ENCODE peak calls at places on chromosomes 16 and 17, in eight cellular contexts. C is HCT116, F is suprapubic skin, P is breast epithelium, A is GM12878, N is stomach, D is transverse colon, H is SK-N-MC. B is an unnamed sample.
A peak's percentile ranks its signal among the peaks of the same experiment; 100 is the strongest.

GRCh38 chr17:17376362-17376761 is 73.2 kb downstream of the NT5M start:
- DNase-seq in C (no peak), F (no peak), P (no peak), A (no peak), N (no peak), D (no peak), H (no peak), B (peak; percentile 70)

GRCh38 chr17:34484193-34484733 is 95.1 kb upstream of the TMEM132E start:
- DNase-seq in C (no peak), F (no peak), P (no peak), A (no peak), N (no peak), D (no peak), H (no peak), B (no peak)

GRCh38 chr16:19304670-19305240 is 19.2 kb downstream of the CLEC19A start:
- DNase-seq in C (no peak), F (no peak), P (no peak), A (no peak), N (no peak), D (no peak), H (no peak), B (no peak)

GRCh38 chr16:16071631-16072244 is 122.3 kb downstream of the ABCC1 start:
- DNase-seq in C (no peak), F (no peak), P (no peak), A (no peak), N (peak; percentile 86), D (no peak), H (no peak), B (no peak)

GRCh38 chr17:41254861-41255260 is 323 bp upstream of the KRTAP9-9 start:
- DNase-seq in C (no peak), F (no peak), P (no peak), A (no peak), N (no peak), D (no peak), H (no peak), B (no peak)

GRCh38 chr17:45715787-45716186 is 68.3 kb upstream of the CRHR1 start:
- DNase-seq in C (no peak), F (no peak), P (no peak), A (no peak), N (no peak), D (no peak), H (no peak), B (no peak)

GRCh38 chr17:29807520-29808361 is 122.3 kb downstream of the SSH2 start:
- DNase-seq in C (peak; percentile 18), F (no peak), P (no peak), A (peak; percentile 31), N (peak; percentile 65), D (peak; percentile 74), H (peak; percentile 34), B (no peak)

GRCh38 chr17:29341726-29342125 is 47.8 kb upstream of the NUFIP2 start:
- DNase-seq in C (no peak), F (no peak), P (no peak), A (no peak), N (no peak), D (no peak), H (no peak), B (no peak)

GRCh38 chr16:79601978-79602609 is 1.6 kb upstream of the MAF start:
- DNase-seq in C (no peak), F (peak; percentile 90), P (peak; percentile 82), A (peak; percentile 13), N (peak; percentile 86), D (peak; percentile 87), H (peak; percentile 37), B (no peak)

GRCh38 chr17:19544366-19544765 is 10.7 kb downstream of the SLC47A1 start:
- DNase-seq in C (no peak), F (no peak), P (no peak), A (no peak), N (no peak), D (no peak), H (no peak), B (no peak)

GRCh38 chr17:69951058-69951457 is 124.0 kb upstream of the KCNJ16 start:
- DNase-seq in C (no peak), F (no peak), P (no peak), A (no peak), N (no peak), D (no peak), H (no peak), B (no peak)

GRCh38 chr17:65888649-65889048 is 303.3 kb downstream of the CEP112 start:
- DNase-seq in C (no peak), F (no peak), P (no peak), A (no peak), N (no peak), D (no peak), H (no peak), B (no peak)

GRCh38 chr16:55487048-55487803 is 8.2 kb downstream of the MMP2 start:
- DNase-seq in C (no peak), F (peak; percentile 90), P (no peak), A (no peak), N (no peak), D (no peak), H (no peak), B (no peak)

GRCh38 chr17:83149761-83150251 is 70.4 kb downstream of the METRNL start:
- DNase-seq in C (no peak), F (peak; percentile 50), P (peak; percentile 35), A (no peak), N (no peak), D (no peak), H (no peak), B (no peak)

GRCh38 chr16:86951831-86952598 is 365.2 kb downstream of the C16orf95 start:
- DNase-seq in C (peak; percentile 36), F (no peak), P (no peak), A (no peak), N (no peak), D (no peak), H (no peak), B (no peak)

GRCh38 chr17:17844500-17844899 is 7.7 kb upstream of the SREBF1 start:
- DNase-seq in C (no peak), F (no peak), P (no peak), A (no peak), N (no peak), D (no peak), H (no peak), B (no peak)

GRCh38 chr16:74480150-74481029 is 59.1 kb upstream of the CLEC18B start:
- DNase-seq in C (peak; percentile 71), F (peak; percentile 73), P (peak; percentile 79), A (no peak), N (peak; percentile 49), D (peak; percentile 86), H (no peak), B (peak; percentile 46)

GRCh38 chr17:65434251-65434650 is 127.2 kb downstream of the AXIN2 start:
- DNase-seq in C (no peak), F (no peak), P (no peak), A (no peak), N (no peak), D (no peak), H (no peak), B (no peak)

GRCh38 chr17:44959821-44960523 is 8.1 kb downstream of the C1QL1 start:
- DNase-seq in C (no peak), F (no peak), P (no peak), A (no peak), N (no peak), D (no peak), H (no peak), B (no peak)

GRCh38 chr17:17119533-17119932 is 77.3 kb downstream of the MPRIP start:
- DNase-seq in C (no peak), F (no peak), P (no peak), A (peak; percentile 11), N (peak; percentile 64), D (peak; percentile 66), H (no peak), B (peak; percentile 60)

GRCh38 chr16:49084628-49085390 is 196.8 kb downstream of the CBLN1 start:
- DNase-seq in C (peak; percentile 1), F (no peak), P (no peak), A (no peak), N (no peak), D (no peak), H (no peak), B (no peak)

GRCh38 chr16:78931267-78932060 is 669.1 kb downstream of the MAF start:
- DNase-seq in C (no peak), F (no peak), P (no peak), A (no peak), N (no peak), D (no peak), H (no peak), B (no peak)

GRCh38 chr17:39564201-39564828 is 43.4 kb downstream of the NEUROD2 start:
- DNase-seq in C (peak; percentile 8), F (no peak), P (no peak), A (no peak), N (no peak), D (no peak), H (no peak), B (no peak)

GRCh38 chr17:2903193-2903974 is 107.1 kb downstream of the RAP1GAP2 start:
- DNase-seq in C (no peak), F (no peak), P (no peak), A (no peak), N (peak; percentile 80), D (no peak), H (no peak), B (no peak)

GRCh38 chr17:5585814-5586558 is 1.7 kb upstream of the NLRP1 start:
- DNase-seq in C (no peak), F (no peak), P (no peak), A (peak; percentile 51), N (no peak), D (no peak), H (no peak), B (no peak)

GRCh38 chr17:58272367-58273280 is 8.1 kb downstream of the MPO start:
- DNase-seq in C (no peak), F (no peak), P (no peak), A (no peak), N (no peak), D (no peak), H (no peak), B (no peak)

GRCh38 chr16:67540756-67541155 is 12.1 kb downstream of the RIPOR1 start:
- DNase-seq in C (no peak), F (no peak), P (no peak), A (no peak), N (no peak), D (no peak), H (no peak), B (no peak)

GRCh38 chr17:75826561-75827290 is 17.5 kb downstream of the UNC13D start:
- DNase-seq in C (no peak), F (no peak), P (no peak), A (no peak), N (no peak), D (no peak), H (no peak), B (no peak)
- TF ChIP-seq POLR2AphosphoS5 in C (peak; percentile 17), F (no peak), P (no peak), A (no peak), N (no peak), D (no peak), H (no peak), B (no peak)

GRCh38 chr17:33013596-33014375 is 22.1 kb downstream of the SPACA3 start:
- DNase-seq in C (no peak), F (no peak), P (no peak), A (no peak), N (no peak), D (no peak), H (no peak), B (no peak)
- TF ChIP-seq POLR2AphosphoS5 in C (no peak), F (no peak), P (no peak), A (no peak), N (no peak), D (no peak), H (no peak), B (no peak)

GRCh38 chr16:23694707-23695373 is 16.2 kb downstream of the PLK1 start:
- DNase-seq in C (no peak), F (no peak), P (no peak), A (no peak), N (no peak), D (no peak), H (no peak), B (no peak)
- TF ChIP-seq POLR2AphosphoS5 in C (no peak), F (no peak), P (no peak), A (no peak), N (no peak), D (no peak), H (no peak), B (no peak)

GRCh38 chr16:89994389-89994720 is 24.9 kb downstream of the DBNDD1 start:
- DNase-seq in C (no peak), F (no peak), P (no peak), A (no peak), N (no peak), D (no peak), H (no peak), B (peak; percentile 42)
- TF ChIP-seq POLR2AphosphoS5 in C (no peak), F (no peak), P (no peak), A (no peak), N (no peak), D (no peak), H (no peak), B (no peak)

B was measured in upper lobe of left lung.